ENCODE peak calls at places on chromosome 2, in six cellular contexts. L, R, Z, B, Y and A are unnamed samples.

GRCh38 chr2:222448806-222449205 is 24.5 kb downstream of the SGPP2 start:
- DNase-seq in B (no peak), Z (no peak), L (peak), Y (peak), R (no peak), A (no peak)

GRCh38 chr2:19807346-19807745 is 94.4 kb downstream of the TTC32 start:
- DNase-seq in L (no peak), B (no peak), Z (no peak), R (no peak), Y (no peak), A (no peak)

GRCh38 chr2:176642074-176642473 is 372.8 kb downstream of the MTX2 start:
- DNase-seq in L (no peak), Z (no peak), R (no peak), B (no peak), Y (no peak), A (no peak)

GRCh38 chr2:220181158-220181557 is 553.7 kb downstream of the SLC4A3 start:
- DNase-seq in L (no peak), Y (no peak), Z (no peak), R (no peak), B (no peak), A (no peak)

GRCh38 chr2:101793277-101793969 is 95.9 kb downstream of the MAP4K4 start:
- DNase-seq in Z (no peak), R (no peak), B (peak), L (no peak), Y (no peak), A (peak)

GRCh38 chr2:224922142-224922727 is 120.0 kb downstream of the DOCK10 start:
- DNase-seq in L (no peak), Y (peak), Z (no peak), B (no peak), R (no peak), A (no peak)

GRCh38 chr2:64017811-64018714 is 1.2 kb downstream of the VPS54 start:
- DNase-seq in L (no peak), Y (peak), B (no peak), R (no peak), Z (no peak), A (no peak)

GRCh38 chr2:53536583-53537361 is 230.8 kb upstream of the CHAC2 start:
- DNase-seq in Y (no peak), Z (no peak), L (no peak), R (no peak), B (no peak), A (no peak)

GRCh38 chr2:239305771-239306170 is 95.0 kb downstream of the HDAC4 start:
- DNase-seq in L (no peak), R (no peak), Z (no peak), Y (no peak), B (no peak), A (no peak)

GRCh38 chr2:187842315-187842714 is 288.1 kb upstream of the TFPI start:
- DNase-seq in Z (no peak), R (no peak), B (no peak), L (no peak), Y (no peak), A (no peak)

GRCh38 chr2:111999809-112000208 is 55.3 kb upstream of the TMEM87B start:
- DNase-seq in L (no peak), B (no peak), Z (no peak), Y (no peak), R (no peak), A (no peak)

GRCh38 chr2:62014102-62014501 is 108.6 kb downstream of the COMMD1 start:
- DNase-seq in R (no peak), Z (no peak), B (no peak), L (peak), Y (peak), A (no peak)

GRCh38 chr2:156874707-156875106 is 382.8 kb upstream of the GALNT5 start:
- DNase-seq in Y (no peak), Z (no peak), R (no peak), B (no peak), L (no peak), A (no peak)

GRCh38 chr2:122634261-122634660 is 878.8 kb downstream of the TSN start:
- DNase-seq in B (no peak), L (peak), Y (peak), Z (no peak), R (no peak), A (no peak)

GRCh38 chr2:64404002-64404731 is 49.8 kb upstream of the LGALSL start:
- DNase-seq in Z (no peak), Y (peak), R (no peak), L (peak), B (peak), A (peak)